ENCODE peak calls at places on chromosomes 6 and 20, in eight cellular contexts. X, V, T, R, Z, L, Y and H are unnamed samples.

GRCh38 chr6:115908906-115909559 is 151.7 kb downstream of the FRK start:
- DNase-seq in X (no peak), V (no peak), T (no peak), R (no peak), Z (no peak), L (no peak), Y (no peak), H (no peak)

GRCh38 chr6:45419574-45420082 is 41.9 kb upstream of the SUPT3H start:
- DNase-seq in X (peak; percentile 72), V (peak; percentile 54), T (peak; percentile 30), R (peak; percentile 42), Z (no peak), L (peak; percentile 27), Y (no peak), H (peak; percentile 55)

GRCh38 chr6:143060806-143061596 is at the start of gene AIG1:
- DNase-seq in X (no peak), V (peak; percentile 79), T (peak; percentile 33), R (no peak), Z (no peak), L (peak; percentile 65), Y (no peak), H (peak; percentile 26)

GRCh38 chr20:57703013-57703412 is 6.8 kb downstream of the PMEPA1 start:
- DNase-seq in X (peak; percentile 39), V (no peak), T (no peak), R (no peak), Z (no peak), L (no peak), Y (no peak), H (no peak)

GRCh38 chr6:154218787-154219186 is 137.8 kb downstream of the IPCEF1 start:
- DNase-seq in X (no peak), V (no peak), T (no peak), R (no peak), Z (no peak), L (no peak), Y (no peak), H (no peak)

GRCh38 chr6:110693994-110694393 is 121.3 kb downstream of the CDK19 start:
- DNase-seq in X (no peak), V (no peak), T (no peak), R (no peak), Z (no peak), L (no peak), Y (no peak), H (no peak)

GRCh38 chr6:44856495-44856878 is 469.0 kb downstream of the CDC5L start:
- DNase-seq in X (no peak), V (no peak), T (no peak), R (no peak), Z (no peak), L (no peak), Y (no peak), H (no peak)

GRCh38 chr6:157552956-157553485 is 172.0 kb downstream of the ZDHHC14 start:
- DNase-seq in X (no peak), V (no peak), T (no peak), R (no peak), Z (no peak), L (no peak), Y (no peak), H (no peak)

GRCh38 chr6:8065519-8065911 is 1.3 kb upstream of the BLOC1S5 start:
- DNase-seq in X (no peak), V (no peak), T (no peak), R (no peak), Z (peak; percentile 49), L (no peak), Y (no peak), H (no peak)

GRCh38 chr6:105793132-105793531 is 293.0 kb upstream of the PRDM1 start:
- DNase-seq in X (peak; percentile 22), V (no peak), T (no peak), R (no peak), Z (no peak), L (no peak), Y (no peak), H (peak; percentile 22)

GRCh38 chr20:32436968-32437367 is 78.8 kb downstream of the ASXL1 start:
- DNase-seq in X (no peak), V (no peak), T (no peak), R (no peak), Z (no peak), L (no peak), Y (no peak), H (no peak)
- TF ChIP-seq POLR2A in X (no peak), V (no peak), T (no peak), R (no peak), Z (no peak), L (no peak), Y (no peak), H (no peak)

DNA sequence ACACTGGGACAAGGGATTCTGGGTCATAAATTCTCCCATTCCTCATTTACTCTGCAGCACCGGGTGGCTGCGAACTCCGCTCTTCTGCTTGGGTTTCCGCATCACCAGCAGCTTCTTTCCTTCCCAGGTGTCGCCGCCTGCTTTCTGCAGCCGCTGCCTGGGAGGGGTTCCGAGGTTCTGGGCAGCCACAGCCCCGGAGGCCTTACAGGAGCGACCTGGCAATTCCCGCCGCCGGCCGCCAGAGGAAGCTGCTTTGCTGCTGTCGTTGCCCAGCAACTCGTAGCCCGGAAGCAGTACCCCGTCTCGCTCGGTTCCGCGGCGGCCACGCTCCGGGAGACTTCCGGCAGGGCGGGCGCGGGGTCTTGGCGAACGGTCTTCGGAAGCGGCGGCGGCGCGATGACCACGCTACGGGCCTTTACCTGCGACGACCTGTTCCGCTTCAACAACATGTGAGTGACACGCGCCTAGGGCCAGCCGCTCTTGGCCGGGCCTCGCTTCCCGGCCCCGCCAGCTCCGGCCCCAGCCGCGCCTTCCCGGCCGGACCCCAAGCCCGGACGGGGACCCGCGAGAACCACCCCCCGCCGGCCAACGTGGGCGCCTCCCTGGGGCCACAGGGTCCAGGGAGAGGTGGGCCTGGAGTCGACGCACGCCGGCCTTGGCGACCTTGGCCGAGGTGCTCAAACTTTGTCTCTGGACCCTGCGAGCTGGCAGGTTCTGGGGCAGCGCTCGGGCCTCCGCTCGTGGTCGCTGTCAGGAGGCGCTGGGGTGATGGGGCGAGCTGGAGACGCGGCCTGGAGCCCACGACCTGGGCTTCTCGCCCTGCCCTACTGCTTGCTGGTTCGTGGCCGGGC is at the start of gene NAA20:
- DNase-seq in X (peak; percentile 95), V (peak; percentile 94), T (peak; percentile 81), R (peak; percentile 94), Z (peak; percentile 90), L (peak; percentile 92), Y (peak; percentile 96), H (peak; percentile 93)
- TF ChIP-seq POLR2A in X (peak; percentile 37), V (peak; percentile 27), T (peak; percentile 31), R (peak; percentile 87), Z (no peak), L (peak; percentile 23), Y (peak; percentile 77), H (peak; percentile 65)

GRCh38 chr20:64038579-64039292 is 2.8 kb downstream of the C20orf204 start:
- DNase-seq in X (peak; percentile 78), V (peak; percentile 72), T (no peak), R (no peak), Z (peak; percentile 67), L (peak; percentile 62), Y (peak; percentile 90), H (peak; percentile 79)
- TF ChIP-seq POLR2A in X (no peak), V (no peak), T (no peak), R (no peak), Z (no peak), L (no peak), Y (no peak), H (no peak)

DNA sequence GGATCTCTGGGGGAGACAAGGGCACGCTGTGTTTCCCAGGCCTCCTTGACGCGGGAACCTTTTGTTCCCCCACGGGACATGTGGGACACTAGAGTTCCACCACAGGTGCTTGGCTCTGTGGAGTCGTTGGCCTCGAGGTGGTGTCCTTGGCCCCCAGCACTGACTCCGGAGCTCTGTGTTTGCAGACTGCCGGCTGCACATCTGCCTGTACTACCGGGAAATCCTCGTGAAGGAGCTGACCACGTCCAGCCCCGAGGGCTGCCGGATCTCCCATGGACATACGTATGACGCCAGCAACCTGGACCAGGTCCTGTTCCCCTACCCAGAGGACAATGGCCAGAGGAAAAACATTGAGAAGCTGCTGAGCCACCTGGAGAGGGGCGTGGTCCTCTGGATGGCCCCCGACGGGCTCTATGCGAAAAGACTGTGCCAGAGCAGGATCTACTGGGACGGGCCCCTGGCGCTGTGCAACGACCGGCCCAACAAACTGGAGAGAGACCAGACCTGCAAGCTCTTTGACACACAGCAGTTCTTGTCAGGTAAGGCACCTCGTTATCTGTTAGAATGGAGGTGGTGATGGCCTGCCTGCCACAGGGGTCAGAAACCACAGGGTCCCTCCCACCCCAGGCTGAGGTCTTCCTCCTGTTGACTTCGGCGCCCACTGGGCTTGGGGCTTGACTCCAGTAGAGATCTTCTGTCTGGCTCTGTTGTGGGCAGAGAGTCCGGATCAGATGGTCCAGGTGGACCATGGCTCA is 9.9 kb downstream of the IRF4 start:
- DNase-seq in X (no peak), V (no peak), T (no peak), R (no peak), Z (no peak), L (no peak), Y (no peak), H (no peak)
- TF ChIP-seq POLR2A in X (no peak), V (no peak), T (no peak), R (no peak), Z (no peak), L (no peak), Y (no peak), H (no peak)